ENCODE peak calls at places on chromosomes 12 and 14, in seven cellular contexts. One of them, this sample, is unnamed.

GRCh38 chr12:108337235-108338223 is 1.6 kb downstream of the CMKLR1 start:
- DNase-seq in stomach: no peak
- DNase-seq in tibial artery: peak; percentile 52
- DNase-seq in GM23338: peak; percentile 74
- DNase-seq in esophagus squamous epithelium: no peak
- DNase-seq in AG04450: no peak
- DNase-seq in foreskin fibroblast: peak; percentile 6
- DNase-seq in this sample: no peak

GRCh38 chr12:24902521-24903304 is 46.2 kb downstream of the BCAT1 start:
- DNase-seq in tibial artery: no peak
- DNase-seq in AG04450: no peak
- DNase-seq in esophagus squamous epithelium: no peak
- DNase-seq in foreskin fibroblast: peak; percentile 62
- DNase-seq in stomach: no peak
- DNase-seq in GM23338: peak; percentile 79
- DNase-seq in this sample: no peak

GRCh38 chr14:70873627-70874026 is 33.6 kb upstream of the PCNX1 start:
- DNase-seq in stomach: no peak
- DNase-seq in AG04450: no peak
- DNase-seq in tibial artery: no peak
- DNase-seq in foreskin fibroblast: no peak
- DNase-seq in GM23338: no peak
- DNase-seq in esophagus squamous epithelium: no peak
- DNase-seq in this sample: no peak

GRCh38 chr12:104188534-104188933 is 27.0 kb upstream of the TXNRD1 start:
- DNase-seq in AG04450: no peak
- DNase-seq in tibial artery: no peak
- DNase-seq in foreskin fibroblast: no peak
- DNase-seq in stomach: no peak
- DNase-seq in esophagus squamous epithelium: no peak
- DNase-seq in GM23338: no peak
- DNase-seq in this sample: no peak

GRCh38 chr14:68942281-68943035 is 36.6 kb downstream of the ACTN1 start:
- DNase-seq in AG04450: no peak
- DNase-seq in GM23338: no peak
- DNase-seq in foreskin fibroblast: no peak
- DNase-seq in esophagus squamous epithelium: no peak
- DNase-seq in stomach: no peak
- DNase-seq in tibial artery: no peak
- DNase-seq in this sample: no peak

GRCh38 chr14:47846008-47846407 is 170.6 kb upstream of the MDGA2 start:
- DNase-seq in stomach: no peak
- DNase-seq in esophagus squamous epithelium: no peak
- DNase-seq in foreskin fibroblast: no peak
- DNase-seq in AG04450: no peak
- DNase-seq in GM23338: peak; percentile 14
- DNase-seq in tibial artery: no peak
- DNase-seq in this sample: no peak

GRCh38 chr12:52521175-52521574 is 981 bp upstream of the KRT5 start:
- DNase-seq in stomach: peak; percentile 38
- DNase-seq in GM23338: no peak
- DNase-seq in foreskin fibroblast: no peak
- DNase-seq in tibial artery: no peak
- DNase-seq in AG04450: no peak
- DNase-seq in esophagus squamous epithelium: no peak
- DNase-seq in this sample: no peak

GRCh38 chr12:121096199-121096798 is 36.4 kb upstream of the P2RX7 start:
- DNase-seq in GM23338: no peak
- DNase-seq in foreskin fibroblast: no peak
- DNase-seq in tibial artery: no peak
- DNase-seq in esophagus squamous epithelium: no peak
- DNase-seq in stomach: no peak
- DNase-seq in AG04450: no peak
- DNase-seq in this sample: no peak

GRCh38 chr14:91324606-91324950 is 80.1 kb upstream of the GPR68 start:
- DNase-seq in AG04450: no peak
- DNase-seq in foreskin fibroblast: no peak
- DNase-seq in GM23338: no peak
- DNase-seq in esophagus squamous epithelium: no peak
- DNase-seq in tibial artery: no peak
- DNase-seq in stomach: no peak
- DNase-seq in this sample: no peak

GRCh38 chr12:104590002-104590401 is 133.3 kb downstream of the CHST11 start:
- DNase-seq in AG04450: no peak
- DNase-seq in foreskin fibroblast: no peak
- DNase-seq in tibial artery: no peak
- DNase-seq in stomach: no peak
- DNase-seq in GM23338: no peak
- DNase-seq in esophagus squamous epithelium: no peak
- DNase-seq in this sample: no peak

GRCh38 chr14:24838945-24839616 is 205.1 kb upstream of the GZMB start:
- DNase-seq in tibial artery: no peak
- DNase-seq in stomach: no peak
- DNase-seq in esophagus squamous epithelium: no peak
- DNase-seq in foreskin fibroblast: peak; percentile 37
- DNase-seq in AG04450: no peak
- DNase-seq in GM23338: no peak
- DNase-seq in this sample: no peak

GRCh38 chr14:56004807-56005579 is 113.2 kb upstream of the PELI2 start:
- DNase-seq in tibial artery: peak; percentile 26
- DNase-seq in stomach: peak; percentile 53
- DNase-seq in AG04450: peak; percentile 44
- DNase-seq in foreskin fibroblast: peak; percentile 56
- DNase-seq in esophagus squamous epithelium: no peak
- DNase-seq in GM23338: peak; percentile 65
- DNase-seq in this sample: peak; percentile 25

GRCh38 chr12:130429656-130430505 is 92.2 kb downstream of the PIWIL1 start:
- DNase-seq in stomach: peak; percentile 9
- DNase-seq in AG04450: no peak
- DNase-seq in foreskin fibroblast: no peak
- DNase-seq in tibial artery: peak; percentile 8
- DNase-seq in GM23338: no peak
- DNase-seq in esophagus squamous epithelium: no peak
- DNase-seq in this sample: no peak

GRCh38 chr12:124520258-124520657 is 47.2 kb downstream of the NCOR2 start:
- DNase-seq in stomach: peak; percentile 86
- DNase-seq in AG04450: no peak
- DNase-seq in tibial artery: peak; percentile 65
- DNase-seq in GM23338: no peak
- DNase-seq in esophagus squamous epithelium: no peak
- DNase-seq in foreskin fibroblast: no peak
- DNase-seq in this sample: no peak

GRCh38 chr14:32697704-32698103 is 241.0 kb upstream of the NPAS3 start:
- DNase-seq in tibial artery: no peak
- DNase-seq in esophagus squamous epithelium: no peak
- DNase-seq in AG04450: no peak
- DNase-seq in foreskin fibroblast: peak; percentile 81
- DNase-seq in GM23338: no peak
- DNase-seq in stomach: no peak
- DNase-seq in this sample: peak; percentile 79

GRCh38 chr14:97221572-97221971 is 424.4 kb downstream of the VRK1 start:
- DNase-seq in tibial artery: no peak
- DNase-seq in AG04450: no peak
- DNase-seq in stomach: no peak
- DNase-seq in esophagus squamous epithelium: no peak
- DNase-seq in foreskin fibroblast: no peak
- DNase-seq in GM23338: no peak
- DNase-seq in this sample: no peak

GRCh38 chr14:97218713-97219355 is 421.7 kb downstream of the VRK1 start:
- DNase-seq in tibial artery: no peak
- DNase-seq in esophagus squamous epithelium: no peak
- DNase-seq in foreskin fibroblast: peak; percentile 1
- DNase-seq in AG04450: no peak
- DNase-seq in stomach: no peak
- DNase-seq in GM23338: peak; percentile 77
- DNase-seq in this sample: no peak

GRCh38 chr14:97218336-97218712 is 421.1 kb downstream of the VRK1 start:
- DNase-seq in tibial artery: no peak
- DNase-seq in esophagus squamous epithelium: no peak
- DNase-seq in foreskin fibroblast: no peak
- DNase-seq in stomach: no peak
- DNase-seq in GM23338: peak; percentile 77
- DNase-seq in AG04450: no peak
- DNase-seq in this sample: no peak

GRCh38 chr14:97217094-97217885 is 420.1 kb downstream of the VRK1 start:
- DNase-seq in stomach: no peak
- DNase-seq in foreskin fibroblast: no peak
- DNase-seq in tibial artery: no peak
- DNase-seq in esophagus squamous epithelium: no peak
- DNase-seq in GM23338: peak; percentile 55
- DNase-seq in AG04450: no peak
- DNase-seq in this sample: no peak

DNA sequence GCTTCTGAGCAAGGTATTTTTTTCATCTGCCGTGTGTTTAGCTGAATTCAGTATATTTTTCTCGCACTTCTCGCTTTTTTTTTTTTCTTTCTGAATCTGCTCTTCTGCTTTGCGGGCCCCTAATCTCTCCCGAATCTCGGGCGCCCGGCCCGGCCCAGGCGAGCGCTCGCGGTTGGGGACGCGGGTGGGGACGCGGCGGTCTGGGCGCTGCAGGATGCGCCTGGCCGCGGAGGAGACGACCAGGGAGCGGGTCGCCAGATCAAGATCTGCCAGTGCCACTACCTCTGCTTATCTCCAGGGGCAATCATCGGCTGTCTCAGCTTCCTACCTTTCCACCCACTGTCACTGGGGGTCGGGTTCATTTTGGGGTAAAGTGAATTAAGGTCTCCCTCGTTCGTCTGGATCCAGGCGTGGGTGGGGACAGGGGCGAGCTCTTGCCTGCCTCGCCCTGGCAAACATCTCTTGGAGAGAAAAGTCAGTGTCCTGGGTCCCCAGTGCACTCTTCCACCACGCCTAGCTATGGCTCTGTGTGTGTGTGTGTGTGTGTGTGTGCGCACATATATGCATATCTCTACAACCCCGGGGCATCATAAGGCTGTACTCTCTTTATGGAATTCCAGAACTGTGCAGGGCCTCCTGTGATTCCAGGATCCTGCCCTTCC is 422.3 kb downstream of the VRK1 start:
- DNase-seq in esophagus squamous epithelium: no peak
- DNase-seq in stomach: no peak
- DNase-seq in tibial artery: no peak
- DNase-seq in foreskin fibroblast: no peak
- DNase-seq in AG04450: no peak
- DNase-seq in GM23338: peak; percentile 21
- DNase-seq in this sample: no peak
- H3K4me3 ChIP-seq in esophagus squamous epithelium: peak overlapping the region; percentile 47
- H3K4me3 ChIP-seq in stomach: peak overlapping the region; percentile 34
- H3K4me3 ChIP-seq in tibial artery: peak overlapping the region; percentile 20
- H3K4me3 ChIP-seq in foreskin fibroblast: peak overlapping the region; percentile 22
- H3K4me3 ChIP-seq in AG04450: no peak overlapping the region
- H3K4me3 ChIP-seq in GM23338: peak overlapping the region; percentile 85
- H3K4me3 ChIP-seq in this sample: peak overlapping the region; percentile 54

GRCh38 chr14:74675219-74675618 is 37.7 kb downstream of the AREL1 start:
- DNase-seq in AG04450: no peak
- DNase-seq in esophagus squamous epithelium: no peak
- DNase-seq in tibial artery: no peak
- DNase-seq in foreskin fibroblast: no peak
- DNase-seq in stomach: no peak
- DNase-seq in GM23338: no peak
- DNase-seq in this sample: no peak

GRCh38 chr14:74670726-74671125 is 42.2 kb downstream of the AREL1 start:
- DNase-seq in GM23338: no peak
- DNase-seq in tibial artery: no peak
- DNase-seq in foreskin fibroblast: peak; percentile 52
- DNase-seq in esophagus squamous epithelium: no peak
- DNase-seq in AG04450: no peak
- DNase-seq in stomach: no peak
- DNase-seq in this sample: no peak

GRCh38 chr14:74671789-74672188 is 41.1 kb downstream of the AREL1 start:
- DNase-seq in foreskin fibroblast: peak; percentile 70
- DNase-seq in AG04450: peak; percentile 48
- DNase-seq in GM23338: no peak
- DNase-seq in stomach: no peak
- DNase-seq in tibial artery: no peak
- DNase-seq in esophagus squamous epithelium: no peak
- DNase-seq in this sample: no peak

GRCh38 chr14:74669846-74670245 is 43.0 kb downstream of the AREL1 start:
- DNase-seq in GM23338: no peak
- DNase-seq in stomach: no peak
- DNase-seq in foreskin fibroblast: no peak
- DNase-seq in tibial artery: no peak
- DNase-seq in esophagus squamous epithelium: no peak
- DNase-seq in AG04450: no peak
- DNase-seq in this sample: no peak

GRCh38 chr14:74673768-74674167 is 39.1 kb downstream of the AREL1 start:
- DNase-seq in esophagus squamous epithelium: no peak
- DNase-seq in foreskin fibroblast: no peak
- DNase-seq in tibial artery: no peak
- DNase-seq in GM23338: no peak
- DNase-seq in AG04450: no peak
- DNase-seq in stomach: no peak
- DNase-seq in this sample: no peak
- TF ChIP-seq CTCF in esophagus squamous epithelium: no peak
- TF ChIP-seq CTCF in foreskin fibroblast: no peak
- TF ChIP-seq CTCF in tibial artery: no peak
- TF ChIP-seq CTCF in GM23338: no peak
- TF ChIP-seq CTCF in AG04450: no peak
- TF ChIP-seq CTCF in stomach: no peak
- TF ChIP-seq CTCF in this sample: no peak

GRCh38 chr12:32891526-32891925 is 5.1 kb downstream of the PKP2 start:
- DNase-seq in foreskin fibroblast: no peak
- DNase-seq in AG04450: no peak
- DNase-seq in stomach: no peak
- DNase-seq in GM23338: no peak
- DNase-seq in esophagus squamous epithelium: no peak
- DNase-seq in tibial artery: no peak
- DNase-seq in this sample: no peak

GRCh38 chr12:32894566-32894965 is 2.0 kb downstream of the PKP2 start:
- DNase-seq in foreskin fibroblast: no peak
- DNase-seq in GM23338: no peak
- DNase-seq in AG04450: no peak
- DNase-seq in esophagus squamous epithelium: no peak
- DNase-seq in tibial artery: no peak
- DNase-seq in stomach: no peak
- DNase-seq in this sample: no peak

GRCh38 chr12:32891956-32892355 is 4.6 kb downstream of the PKP2 start:
- DNase-seq in tibial artery: no peak
- DNase-seq in foreskin fibroblast: no peak
- DNase-seq in GM23338: peak; percentile 95
- DNase-seq in AG04450: no peak
- DNase-seq in esophagus squamous epithelium: no peak
- DNase-seq in stomach: no peak
- DNase-seq in this sample: peak; percentile 52

GRCh38 chr12:32893008-32893407 is 3.6 kb downstream of the PKP2 start:
- DNase-seq in foreskin fibroblast: no peak
- DNase-seq in GM23338: peak; percentile 67
- DNase-seq in tibial artery: no peak
- DNase-seq in AG04450: no peak
- DNase-seq in esophagus squamous epithelium: no peak
- DNase-seq in stomach: no peak
- DNase-seq in this sample: no peak

GRCh38 chr12:32893458-32893857 is 3.1 kb downstream of the PKP2 start:
- DNase-seq in GM23338: peak; percentile 46
- DNase-seq in tibial artery: no peak
- DNase-seq in AG04450: no peak
- DNase-seq in esophagus squamous epithelium: no peak
- DNase-seq in foreskin fibroblast: no peak
- DNase-seq in stomach: no peak
- DNase-seq in this sample: no peak
- H3K4me3 ChIP-seq in GM23338: peak overlapping the region; percentile 22
- H3K4me3 ChIP-seq in tibial artery: no peak overlapping the region
- H3K4me3 ChIP-seq in AG04450: no peak overlapping the region
- H3K4me3 ChIP-seq in esophagus squamous epithelium: no peak overlapping the region
- H3K4me3 ChIP-seq in foreskin fibroblast: no peak overlapping the region
- H3K4me3 ChIP-seq in stomach: no peak overlapping the region
- H3K4me3 ChIP-seq in this sample: no peak overlapping the region

GRCh38 chr12:2691001-2691339 is 103.8 kb upstream of the FKBP4 start:
- DNase-seq in tibial artery: no peak
- DNase-seq in esophagus squamous epithelium: no peak
- DNase-seq in stomach: no peak
- DNase-seq in AG04450: no peak
- DNase-seq in GM23338: peak; percentile 82
- DNase-seq in foreskin fibroblast: peak; percentile 54
- DNase-seq in this sample: no peak
- TF ChIP-seq CTCF in tibial artery: no peak
- TF ChIP-seq CTCF in esophagus squamous epithelium: no peak
- TF ChIP-seq CTCF in stomach: no peak
- TF ChIP-seq CTCF in AG04450: peak; percentile 19
- TF ChIP-seq CTCF in GM23338: peak; percentile 45
- TF ChIP-seq CTCF in foreskin fibroblast: peak; percentile 8
- TF ChIP-seq CTCF in this sample: peak; percentile 4

This sample was measured in retinal pigment epithelial cell.